ENCODE peak calls at places on chromosome 22, in five cellular contexts. W, P, I, V and A are unnamed samples.

GRCh38 chr22:24108073-24108472 is 73.2 kb upstream of the SUSD2 start:
- DNase-seq in P (no peak), V (no peak), I (no peak), W (no peak), A (no peak)

GRCh38 chr22:49765951-49766350 is 61.7 kb downstream of the BRD1 start:
- DNase-seq in V (no peak), P (no peak), W (no peak), I (no peak), A (no peak)

GRCh38 chr22:24325105-24325757 is 54.6 kb downstream of the SPECC1L start:
- DNase-seq in P (peak; percentile 37), W (peak; percentile 49), I (no peak), V (peak; percentile 62), A (no peak)

GRCh38 chr22:43378011-43378704 is 33.7 kb upstream of the MPPED1 start:
- DNase-seq in I (no peak), W (peak; percentile 97), V (peak; percentile 63), P (no peak), A (no peak)

GRCh38 chr22:17972385-17973181 is 51.8 kb downstream of the MICAL3 start:
- DNase-seq in V (no peak), P (no peak), I (no peak), W (peak; percentile 84), A (no peak)

GRCh38 chr22:26660961-26661578 is 3.7 kb downstream of the MIAT start:
- DNase-seq in W (no peak), P (no peak), V (no peak), I (no peak), A (no peak)

GRCh38 chr22:42770941-42771647 is 50.4 kb upstream of the A4GALT start:
- DNase-seq in W (no peak), I (no peak), P (no peak), V (no peak), A (no peak)

GRCh38 chr22:49918911-49919881 is 762 bp downstream of the CRELD2 start:
- DNase-seq in V (no peak), P (no peak), W (no peak), I (no peak), A (no peak)

GRCh38 chr22:33653525-33654063 is 266.7 kb downstream of the LARGE1 start:
- DNase-seq in I (no peak), V (no peak), W (no peak), P (no peak), A (no peak)
- H3K4me2 ChIP-seq in I (no peak overlapping the region), V (no peak overlapping the region), W (no peak overlapping the region), P (no peak overlapping the region), A (no peak overlapping the region)

GRCh38 chr22:35328472-35328885 is 28.8 kb downstream of the TOM1 start:
- DNase-seq in W (peak; percentile 96), P (no peak), I (no peak), V (no peak), A (no peak)
- TF ChIP-seq ATF3 in W (peak; percentile 92), P (no peak), I (no peak), V (no peak), A (no peak)

GRCh38 chr22:30695351-30695762 is 683 bp downstream of the OSBP2 start:
- DNase-seq in V (no peak), W (no peak), I (no peak), P (no peak), A (no peak)
- H2AFZ ChIP-seq in V (no peak overlapping the region), W (no peak overlapping the region), I (peak overlapping the region; percentile 61), P (peak overlapping the region; percentile 79), A (no peak overlapping the region)

DNA sequence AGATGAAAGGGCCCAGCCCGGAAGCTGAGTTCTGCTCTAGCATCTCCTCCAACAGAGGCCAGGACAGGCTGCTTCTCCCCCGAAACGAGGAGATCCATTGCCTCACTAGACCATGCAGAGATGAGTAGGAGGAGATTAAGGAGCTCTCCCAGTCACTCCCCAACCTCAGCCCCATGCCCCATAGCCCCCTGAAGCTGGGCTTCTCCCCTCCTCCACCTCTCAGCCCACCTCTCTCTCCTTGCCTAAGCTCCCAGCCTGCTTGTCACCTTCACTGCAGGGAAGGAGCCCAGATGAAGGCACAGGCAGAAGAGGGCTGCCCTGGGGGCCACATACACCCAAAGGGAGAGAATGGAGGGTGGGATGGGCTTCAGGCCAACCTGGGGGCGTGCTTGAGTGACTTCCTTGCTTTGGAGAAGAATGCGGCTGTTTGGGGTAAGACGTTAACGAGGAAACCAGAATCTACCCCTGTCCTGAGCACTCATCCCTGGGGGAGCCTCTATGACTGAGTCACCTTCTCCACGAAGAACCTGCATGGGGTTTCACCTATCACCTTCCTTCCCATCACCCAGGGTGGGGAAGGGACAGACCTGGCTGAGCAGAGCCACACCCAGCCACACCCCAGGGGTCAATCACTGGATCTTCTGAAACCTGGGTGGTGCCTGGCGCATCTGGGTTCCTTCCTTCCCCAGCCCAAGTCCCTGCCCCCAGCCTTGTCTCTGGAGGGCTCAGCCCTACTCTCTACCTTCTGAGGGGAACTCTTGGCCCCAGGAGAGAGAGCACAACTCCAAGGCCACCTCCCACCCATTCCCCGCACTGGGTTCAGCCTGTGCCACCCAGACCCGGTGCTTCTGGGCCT is 11.6 kb upstream of the GNAZ start:
- DNase-seq in P (no peak), V (no peak), I (no peak), W (no peak), A (no peak)
- H3K4me2 ChIP-seq in P (no peak overlapping the region), V (no peak overlapping the region), I (no peak overlapping the region), W (no peak overlapping the region), A (peak overlapping the region; percentile 14)

DNA sequence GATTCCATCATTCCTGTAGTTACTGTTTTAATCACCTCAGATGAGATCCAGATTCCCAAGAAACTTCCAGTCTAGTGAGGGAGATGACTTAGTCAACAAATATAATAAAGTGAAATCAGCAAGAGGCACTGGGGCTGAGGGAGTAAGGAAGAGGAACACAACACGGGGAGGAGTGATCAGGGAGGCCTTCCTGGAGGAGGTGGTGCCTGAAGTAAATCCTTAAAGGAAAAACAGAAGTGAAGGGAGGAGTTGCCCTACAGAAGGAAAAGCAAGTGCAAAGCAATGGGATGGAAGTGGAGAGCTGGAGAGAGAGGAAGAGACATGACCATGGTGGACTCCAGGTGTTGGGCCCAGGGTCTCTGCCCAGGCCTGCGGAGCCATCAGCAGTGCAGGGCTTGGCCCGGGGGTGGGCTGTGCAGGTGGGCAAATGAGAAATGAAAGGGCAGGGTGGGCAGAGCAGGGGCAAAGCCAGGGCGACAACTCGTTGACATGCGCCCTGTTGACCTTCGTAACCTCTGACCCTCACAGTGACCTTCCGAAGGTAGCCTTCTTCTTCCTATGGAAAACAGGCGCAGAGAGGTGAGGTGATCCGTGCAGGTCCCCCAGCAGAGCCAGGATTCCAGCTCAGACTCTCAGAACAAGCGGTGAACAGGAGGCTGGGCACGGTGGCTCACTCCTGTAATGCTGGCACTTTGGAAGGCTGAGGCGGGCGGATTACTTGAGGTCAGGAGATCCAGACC is 12.1 kb upstream of the PPARA start:
- DNase-seq in I (no peak), W (no peak), V (no peak), P (no peak), A (no peak)
- TF ChIP-seq ATF3 in I (no peak), W (no peak), V (no peak), P (no peak), A (no peak)

GRCh38 chr22:35630891-35631290 is 13.8 kb upstream of the MB start:
- DNase-seq in P (no peak), V (no peak), W (no peak), I (no peak), A (no peak)

GRCh38 chr22:35628732-35629131 is 11.6 kb upstream of the MB start:
- DNase-seq in V (no peak), P (no peak), I (no peak), W (no peak), A (no peak)

GRCh38 chr22:35630387-35630793 is 13.3 kb upstream of the MB start:
- DNase-seq in I (no peak), W (no peak), P (no peak), V (no peak), A (peak; percentile 38)

GRCh38 chr22:35631597-35631996 is 14.5 kb upstream of the MB start:
- DNase-seq in V (no peak), P (peak; percentile 56), W (peak; percentile 60), I (peak; percentile 47), A (peak; percentile 65)

DNA sequence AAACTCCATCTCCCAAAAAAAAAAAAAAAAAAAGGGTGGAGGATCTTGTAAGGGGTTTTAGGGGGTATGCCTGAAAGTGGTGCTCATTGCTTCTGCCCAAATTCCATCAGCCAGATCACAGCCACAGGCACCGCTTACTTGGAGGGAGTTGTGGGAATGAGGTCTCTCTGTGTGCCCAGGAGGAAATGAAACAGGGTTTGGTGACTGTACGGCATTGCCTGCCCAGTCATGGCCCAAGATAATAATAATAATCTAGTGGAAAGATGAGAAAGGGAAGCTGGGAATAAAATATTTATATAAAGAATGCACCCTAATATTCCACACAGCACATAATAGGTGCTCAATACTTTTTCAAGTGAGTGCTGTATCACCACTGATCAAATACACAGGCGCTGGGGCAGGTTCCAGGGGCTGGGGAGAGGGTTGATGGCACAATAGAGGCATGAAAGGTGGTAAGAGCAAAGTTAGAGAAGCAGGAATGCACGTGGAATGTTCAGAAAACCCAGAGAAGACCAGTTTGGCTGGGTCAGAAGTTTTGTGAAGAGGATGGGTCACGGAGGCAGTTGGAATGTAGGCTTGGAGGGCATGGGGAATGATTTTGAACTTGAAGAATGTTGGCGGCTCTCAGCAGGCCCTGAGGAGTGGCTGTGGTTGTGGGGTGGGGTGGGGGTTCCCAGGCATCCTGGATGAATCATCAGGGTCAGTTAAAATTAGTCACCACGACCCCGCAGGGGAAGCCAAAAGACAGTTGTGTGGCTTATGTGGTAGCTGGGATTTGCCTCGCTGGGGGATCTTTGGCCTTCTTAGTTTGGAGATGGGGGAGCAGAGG is 12.5 kb upstream of the MB start:
- DNase-seq in V (peak; percentile 61), W (no peak), P (peak; percentile 56), I (peak; percentile 60), A (peak; percentile 87)
- H2AFZ ChIP-seq in V (no peak overlapping the region), W (no peak overlapping the region), P (no peak overlapping the region), I (no peak overlapping the region), A (no peak overlapping the region)

GRCh38 chr22:46749682-46750529 is 11.9 kb upstream of the CERK start:
- DNase-seq in W (no peak), P (no peak), I (no peak), V (no peak), A (no peak)

GRCh38 chr22:46748948-46749681 is 11.1 kb upstream of the CERK start:
- DNase-seq in V (no peak), P (no peak), W (no peak), I (no peak), A (no peak)

GRCh38 chr22:46752286-46752685 is 10.2 kb upstream of the TBC1D22A start:
- DNase-seq in P (no peak), V (no peak), W (no peak), I (no peak), A (no peak)

GRCh38 chr22:46750861-46751260 is 11.6 kb upstream of the TBC1D22A start:
- DNase-seq in P (no peak), V (no peak), I (no peak), W (no peak), A (no peak)

GRCh38 chr22:46750530-46750800 is 12.0 kb upstream of the TBC1D22A start:
- DNase-seq in I (no peak), V (no peak), W (no peak), P (no peak), A (no peak)
- H3K4me2 ChIP-seq in I (no peak overlapping the region), V (no peak overlapping the region), W (peak overlapping the region; percentile 31), P (no peak overlapping the region), A (no peak overlapping the region)

DNA sequence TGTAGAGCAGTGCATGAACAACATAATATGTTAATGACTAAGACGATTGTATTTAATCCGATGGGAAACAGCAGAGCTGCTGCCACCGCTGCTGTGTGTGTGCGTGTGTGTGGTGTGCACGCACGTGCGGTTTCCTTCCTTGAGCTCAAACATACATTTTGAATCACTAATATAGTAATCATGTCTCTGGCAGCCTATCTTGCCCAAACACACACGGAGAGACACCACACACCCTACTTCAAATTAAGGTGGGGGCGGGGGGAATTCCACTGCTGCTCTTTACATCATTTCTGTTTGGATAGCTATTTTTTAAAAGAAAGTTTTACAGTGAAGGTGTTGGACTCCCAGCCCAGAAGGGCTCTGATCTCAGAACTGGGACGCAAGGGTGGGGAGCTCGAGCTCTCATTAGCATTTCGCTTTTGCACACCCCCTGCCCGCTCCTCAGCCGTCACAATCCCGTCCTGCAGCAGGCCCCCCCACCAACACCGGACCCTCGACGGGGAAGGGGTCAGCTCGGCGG is 648 bp upstream of the FAM83F start:
- DNase-seq in P (peak; percentile 66), V (no peak), I (no peak), W (no peak), A (no peak)
- TF ChIP-seq ATF3 in P (no peak), V (no peak), I (no peak), W (no peak), A (no peak)